ENCODE peak calls at places on chromosomes 6 and 20, in five cellular contexts. Z is cardiac muscle cell, D is endothelial cell, O is astrocyte of the spinal cord, E is GM23338. Y is an unnamed sample.

GRCh38 chr6:1020837-1021236 is 291.1 kb upstream of the FOXQ1 start:
- DNase-seq in Z (no peak), D (no peak), O (no peak), E (no peak), Y (no peak)

GRCh38 chr6:148538251-148539190 is 195.9 kb downstream of the SASH1 start:
- DNase-seq in Z (peak), D (no peak), O (peak), E (no peak), Y (no peak)

GRCh38 chr6:159691133-159691962 is 1.7 kb downstream of the SOD2 start:
- DNase-seq in Z (peak), D (no peak), O (peak), E (peak), Y (no peak)

GRCh38 chr6:81767163-81768000 is 14.9 kb upstream of the TENT5A start:
- DNase-seq in Z (peak), D (no peak), O (peak), E (peak), Y (no peak)

GRCh38 chr20:59777321-59777705 is 156.1 kb downstream of the SYCP2 start:
- DNase-seq in Z (no peak), D (no peak), O (no peak), E (no peak), Y (no peak)

GRCh38 chr6:31922942-31923341 is 4.6 kb upstream of the C2 start:
- DNase-seq in Z (peak), D (no peak), O (no peak), E (peak), Y (no peak)

GRCh38 chr6:145583753-145584152 is 151.6 kb downstream of the EPM2A start:
- DNase-seq in Z (no peak), D (no peak), O (no peak), E (no peak), Y (no peak)

GRCh38 chr20:32945710-32946221 is 58.5 kb downstream of the SUN5 start:
- DNase-seq in Z (peak), D (peak), O (peak), E (peak), Y (no peak)

GRCh38 chr6:129096651-129097290 is 213.8 kb downstream of the LAMA2 start:
- DNase-seq in Z (no peak), D (no peak), O (no peak), E (no peak), Y (no peak)

GRCh38 chr20:59938221-59938620 is 1.9 kb downstream of the PPP1R3D start:
- DNase-seq in Z (no peak), D (no peak), O (peak), E (no peak), Y (no peak)

GRCh38 chr6:42520786-42521607 is 42.8 kb upstream of the UBR2 start:
- DNase-seq in Z (peak), D (no peak), O (peak), E (no peak), Y (no peak)

GRCh38 chr6:47230579-47230978 is 79.1 kb downstream of the TNFRSF21 start:
- DNase-seq in Z (no peak), D (no peak), O (no peak), E (no peak), Y (no peak)

GRCh38 chr20:62254021-62254724 is 15.9 kb downstream of the OSBPL2 start:
- DNase-seq in Z (no peak), D (no peak), O (no peak), E (peak), Y (no peak)
- TF ChIP-seq CTCF in Z (no peak), D (no peak), O (no peak), E (no peak), Y (no peak)

GRCh38 chr6:29858006-29858405 is 30.4 kb downstream of the HLA-G start:
- DNase-seq in Z (no peak), D (no peak), O (no peak), E (no peak), Y (no peak)

GRCh38 chr6:29851190-29851589 is 23.6 kb downstream of the HLA-G start:
- DNase-seq in Z (no peak), D (no peak), O (no peak), E (no peak), Y (no peak)

GRCh38 chr6:29847871-29848630 is 20.4 kb downstream of the HLA-G start:
- DNase-seq in Z (peak), D (peak), O (peak), E (peak), Y (peak)

GRCh38 chr6:29850011-29850553 is 22.5 kb downstream of the HLA-G start:
- DNase-seq in Z (no peak), D (no peak), O (no peak), E (peak), Y (no peak)

GRCh38 chr6:29853245-29853644 is 25.6 kb downstream of the HLA-G start:
- DNase-seq in Z (no peak), D (no peak), O (no peak), E (no peak), Y (no peak)
- TF ChIP-seq CTCF in Z (no peak), D (no peak), O (no peak), E (no peak), Y (no peak)

GRCh38 chr6:53151676-53152075 is 3.0 kb upstream of the GCM1 start:
- DNase-seq in Z (peak), D (peak), O (no peak), E (peak), Y (no peak)
- TF ChIP-seq CTCF in Z (peak), D (peak), O (peak), E (peak), Y (peak)

DNA sequence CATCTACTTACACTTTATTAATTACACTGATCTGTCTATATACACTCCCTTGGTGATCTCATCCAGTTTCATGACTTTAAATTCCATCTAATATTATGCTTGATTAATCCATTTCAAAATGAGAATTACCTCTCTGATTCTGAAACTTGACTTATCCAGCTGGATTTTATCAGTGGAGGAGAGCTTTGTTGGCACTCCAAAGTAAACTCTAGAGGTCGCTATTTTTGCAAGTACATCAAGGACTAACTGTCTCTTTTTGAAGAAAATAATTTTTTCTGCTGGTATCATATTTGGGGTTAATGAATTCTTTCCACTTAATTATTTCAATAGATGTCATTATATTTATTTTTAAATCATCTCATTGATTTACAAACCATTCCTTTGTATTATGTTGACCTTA is 630.3 kb upstream of the MAN1A1 start:
- DNase-seq in Z (peak), D (no peak), O (peak), E (peak), Y (no peak)
- TF ChIP-seq CTCF in Z (peak), D (peak), O (peak), E (peak), Y (peak)

GRCh38 chr6:7140631-7141366 is 33.0 kb downstream of the RREB1 start:
- DNase-seq in Z (peak), D (peak), O (peak), E (peak), Y (peak)

GRCh38 chr6:7144810-7145209 is 37.0 kb downstream of the RREB1 start:
- DNase-seq in Z (peak), D (no peak), O (no peak), E (no peak), Y (no peak)

GRCh38 chr6:7145269-7146078 is 37.7 kb downstream of the RREB1 start:
- DNase-seq in Z (no peak), D (no peak), O (no peak), E (peak), Y (no peak)

GRCh38 chr6:7142228-7142801 is 34.6 kb downstream of the RREB1 start:
- DNase-seq in Z (no peak), D (no peak), O (no peak), E (no peak), Y (no peak)

GRCh38 chr6:7143161-7143974 is 35.6 kb downstream of the RREB1 start:
- DNase-seq in Z (peak), D (no peak), O (no peak), E (no peak), Y (peak)
- TF ChIP-seq CTCF in Z (peak), D (no peak), O (peak), E (no peak), Y (peak)

DNA sequence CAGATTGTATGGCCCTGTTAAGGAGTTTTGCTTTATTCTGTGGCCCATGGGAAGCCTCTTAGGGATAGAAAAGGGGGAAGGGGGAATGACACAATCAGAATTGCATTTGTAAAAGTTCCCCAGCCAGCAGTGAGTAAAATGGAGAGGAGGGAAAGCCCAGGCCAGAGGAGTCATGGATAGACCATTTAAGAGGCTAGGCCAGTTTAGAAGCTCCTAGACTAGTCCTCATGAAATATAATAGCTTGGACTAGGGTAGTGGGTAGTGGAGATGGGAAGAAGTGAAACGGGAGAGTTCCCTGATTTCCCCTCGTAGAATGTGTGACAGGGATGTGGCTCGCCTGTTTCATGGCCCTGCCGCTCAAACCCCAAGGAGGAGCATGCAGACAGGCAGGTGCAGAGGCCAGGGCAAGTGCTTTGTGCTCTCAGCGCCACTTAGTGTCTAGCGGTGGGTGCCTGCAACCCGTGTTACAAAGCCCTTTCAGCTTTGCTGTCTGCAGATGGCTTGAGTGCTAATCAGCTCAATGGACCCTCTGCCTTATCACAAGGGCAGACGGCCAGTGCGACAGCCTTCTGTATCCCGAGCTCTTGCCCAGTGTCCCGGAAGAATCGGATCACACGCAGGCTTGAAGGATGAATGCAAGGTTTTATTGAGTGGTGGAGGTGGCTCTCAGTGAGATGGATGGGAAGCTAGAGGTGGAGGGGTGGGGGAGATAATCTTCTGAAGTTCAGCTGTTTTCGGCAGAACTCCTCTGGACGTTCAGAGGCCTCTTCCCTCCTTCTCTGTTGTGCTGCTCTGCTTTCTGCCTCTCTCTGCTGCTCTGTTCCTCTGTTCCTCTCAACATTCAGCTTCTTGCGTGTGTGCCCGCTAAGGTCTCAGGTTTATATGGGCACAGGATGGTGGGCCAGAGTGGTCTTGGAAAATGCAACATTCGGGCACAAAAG is 141.1 kb downstream of the CEP57L1 start:
- DNase-seq in Z (no peak), D (peak), O (no peak), E (peak), Y (no peak)
- TF ChIP-seq CTCF in Z (no peak), D (no peak), O (no peak), E (peak), Y (peak)

GRCh38 chr20:36795691-36796090 is 22.1 kb upstream of the DSN1 start:
- DNase-seq in Z (no peak), D (no peak), O (no peak), E (no peak), Y (no peak)

GRCh38 chr20:36793294-36794115 is 19.9 kb upstream of the DSN1 start:
- DNase-seq in Z (no peak), D (no peak), O (no peak), E (no peak), Y (no peak)

GRCh38 chr20:36794116-36794474 is 20.5 kb upstream of the DSN1 start:
- DNase-seq in Z (no peak), D (no peak), O (no peak), E (no peak), Y (no peak)

GRCh38 chr20:36791862-36792261 is 18.3 kb upstream of the DSN1 start:
- DNase-seq in Z (no peak), D (no peak), O (no peak), E (no peak), Y (no peak)

GRCh38 chr20:36792422-36792821 is 18.9 kb upstream of the DSN1 start:
- DNase-seq in Z (peak), D (peak), O (peak), E (peak), Y (no peak)
- TF ChIP-seq CTCF in Z (peak), D (no peak), O (peak), E (peak), Y (peak)

GRCh38 chr6:46129301-46129633 is 522 bp upstream of the ENPP4 start:
- DNase-seq in Z (no peak), D (no peak), O (no peak), E (no peak), Y (no peak)

GRCh38 chr6:46130665-46131064 is 876 bp downstream of the ENPP4 start:
- DNase-seq in Z (no peak), D (no peak), O (no peak), E (no peak), Y (no peak)

GRCh38 chr6:46134216-46134615 is 4.4 kb downstream of the ENPP4 start:
- DNase-seq in Z (no peak), D (no peak), O (no peak), E (no peak), Y (no peak)

GRCh38 chr6:46128476-46128875 is 1.3 kb upstream of the ENPP4 start:
- DNase-seq in Z (no peak), D (no peak), O (no peak), E (no peak), Y (no peak)

GRCh38 chr6:46129634-46130505 is at the start of gene ENPP4:
- DNase-seq in Z (peak), D (peak), O (peak), E (peak), Y (peak)
- TF ChIP-seq CTCF in Z (no peak), D (no peak), O (no peak), E (no peak), Y (peak)

Y was measured in neural crest cell.